ENCODE peak calls at places on chromosomes 4 and X, in six cellular contexts. One of them, this sample, is unnamed.

GRCh38 chr4:13527983-13528822 is 16.1 kb downstream of the NKX3-2 start:
- DNase-seq in iris pigment epithelial cell: no peak
- DNase-seq in AG09319: no peak
- DNase-seq in activated naive CD8-positive, alpha-beta T cell treated with anti-CD3 and anti-CD28 coated beads, Interleukin-2, amount 50 U/mL, for 24 hours: no peak
- DNase-seq in stimulated activated naive B cell treated with anti-CD40 and anti-IgM and Interleukin-4, amounts not matched to agents 10 μg/mL and 1 μg/mL and 100 μg/mL, for 72 hours: no peak
- DNase-seq in HCT116: no peak
- DNase-seq in this sample: peak; percentile 40

GRCh38 chrX:101803451-101803850 is 128.4 kb downstream of the ZMAT1 start:
- DNase-seq in HCT116: no peak
- DNase-seq in AG09319: no peak
- DNase-seq in iris pigment epithelial cell: peak; percentile 17
- DNase-seq in stimulated activated naive B cell treated with anti-CD40 and anti-IgM and Interleukin-4, amounts not matched to agents 10 μg/mL and 1 μg/mL and 100 μg/mL, for 72 hours: no peak
- DNase-seq in activated naive CD8-positive, alpha-beta T cell treated with anti-CD3 and anti-CD28 coated beads, Interleukin-2, amount 50 U/mL, for 24 hours: no peak
- DNase-seq in this sample: no peak

GRCh38 chrX:104428231-104428630 is 137.8 kb upstream of the IL1RAPL2 start:
- DNase-seq in AG09319: no peak
- DNase-seq in iris pigment epithelial cell: peak; percentile 1
- DNase-seq in stimulated activated naive B cell treated with anti-CD40 and anti-IgM and Interleukin-4, amounts not matched to agents 10 μg/mL and 1 μg/mL and 100 μg/mL, for 72 hours: no peak
- DNase-seq in activated naive CD8-positive, alpha-beta T cell treated with anti-CD3 and anti-CD28 coated beads, Interleukin-2, amount 50 U/mL, for 24 hours: no peak
- DNase-seq in HCT116: no peak
- DNase-seq in this sample: no peak

GRCh38 chr4:88318751-88319350 is 34.5 kb upstream of the PPM1K start:
- DNase-seq in activated naive CD8-positive, alpha-beta T cell treated with anti-CD3 and anti-CD28 coated beads, Interleukin-2, amount 50 U/mL, for 24 hours: no peak
- DNase-seq in AG09319: no peak
- DNase-seq in stimulated activated naive B cell treated with anti-CD40 and anti-IgM and Interleukin-4, amounts not matched to agents 10 μg/mL and 1 μg/mL and 100 μg/mL, for 72 hours: no peak
- DNase-seq in iris pigment epithelial cell: peak; percentile 49
- DNase-seq in HCT116: no peak
- DNase-seq in this sample: no peak

GRCh38 chrX:18353931-18354368 is 538 bp downstream of the SCML2 start:
- DNase-seq in AG09319: no peak
- DNase-seq in HCT116: no peak
- DNase-seq in activated naive CD8-positive, alpha-beta T cell treated with anti-CD3 and anti-CD28 coated beads, Interleukin-2, amount 50 U/mL, for 24 hours: peak; percentile 20
- DNase-seq in stimulated activated naive B cell treated with anti-CD40 and anti-IgM and Interleukin-4, amounts not matched to agents 10 μg/mL and 1 μg/mL and 100 μg/mL, for 72 hours: no peak
- DNase-seq in iris pigment epithelial cell: no peak
- DNase-seq in this sample: peak; percentile 2

GRCh38 chr4:93396274-93396673 is 432.3 kb upstream of the ATOH1 start:
- DNase-seq in activated naive CD8-positive, alpha-beta T cell treated with anti-CD3 and anti-CD28 coated beads, Interleukin-2, amount 50 U/mL, for 24 hours: no peak
- DNase-seq in AG09319: peak; percentile 35
- DNase-seq in stimulated activated naive B cell treated with anti-CD40 and anti-IgM and Interleukin-4, amounts not matched to agents 10 μg/mL and 1 μg/mL and 100 μg/mL, for 72 hours: no peak
- DNase-seq in iris pigment epithelial cell: peak; percentile 85
- DNase-seq in HCT116: peak; percentile 36
- DNase-seq in this sample: no peak

GRCh38 chrX:104137496-104137895 is 19.3 kb downstream of the SLC25A53 start:
- DNase-seq in activated naive CD8-positive, alpha-beta T cell treated with anti-CD3 and anti-CD28 coated beads, Interleukin-2, amount 50 U/mL, for 24 hours: no peak
- DNase-seq in AG09319: no peak
- DNase-seq in stimulated activated naive B cell treated with anti-CD40 and anti-IgM and Interleukin-4, amounts not matched to agents 10 μg/mL and 1 μg/mL and 100 μg/mL, for 72 hours: no peak
- DNase-seq in iris pigment epithelial cell: peak; percentile 25
- DNase-seq in HCT116: peak; percentile 4
- DNase-seq in this sample: no peak

GRCh38 chr4:1204828-1205591 is 32.6 kb upstream of the SPON2 start:
- DNase-seq in stimulated activated naive B cell treated with anti-CD40 and anti-IgM and Interleukin-4, amounts not matched to agents 10 μg/mL and 1 μg/mL and 100 μg/mL, for 72 hours: no peak
- DNase-seq in activated naive CD8-positive, alpha-beta T cell treated with anti-CD3 and anti-CD28 coated beads, Interleukin-2, amount 50 U/mL, for 24 hours: no peak
- DNase-seq in HCT116: no peak
- DNase-seq in AG09319: no peak
- DNase-seq in iris pigment epithelial cell: no peak
- DNase-seq in this sample: no peak

GRCh38 chr4:114474401-114474800 is 124.2 kb upstream of the UGT8 start:
- DNase-seq in HCT116: no peak
- DNase-seq in activated naive CD8-positive, alpha-beta T cell treated with anti-CD3 and anti-CD28 coated beads, Interleukin-2, amount 50 U/mL, for 24 hours: no peak
- DNase-seq in iris pigment epithelial cell: peak; percentile 1
- DNase-seq in stimulated activated naive B cell treated with anti-CD40 and anti-IgM and Interleukin-4, amounts not matched to agents 10 μg/mL and 1 μg/mL and 100 μg/mL, for 72 hours: no peak
- DNase-seq in AG09319: no peak
- DNase-seq in this sample: no peak

GRCh38 chr4:100848865-100849264 is 331.0 kb upstream of the EMCN start:
- DNase-seq in stimulated activated naive B cell treated with anti-CD40 and anti-IgM and Interleukin-4, amounts not matched to agents 10 μg/mL and 1 μg/mL and 100 μg/mL, for 72 hours: no peak
- DNase-seq in AG09319: no peak
- DNase-seq in HCT116: peak; percentile 38
- DNase-seq in iris pigment epithelial cell: no peak
- DNase-seq in activated naive CD8-positive, alpha-beta T cell treated with anti-CD3 and anti-CD28 coated beads, Interleukin-2, amount 50 U/mL, for 24 hours: no peak
- DNase-seq in this sample: peak; percentile 5

GRCh38 chr4:115090483-115091075 is 22.8 kb downstream of the NDST4 start:
- DNase-seq in stimulated activated naive B cell treated with anti-CD40 and anti-IgM and Interleukin-4, amounts not matched to agents 10 μg/mL and 1 μg/mL and 100 μg/mL, for 72 hours: no peak
- DNase-seq in HCT116: peak; percentile 32
- DNase-seq in iris pigment epithelial cell: peak; percentile 1
- DNase-seq in AG09319: no peak
- DNase-seq in activated naive CD8-positive, alpha-beta T cell treated with anti-CD3 and anti-CD28 coated beads, Interleukin-2, amount 50 U/mL, for 24 hours: no peak
- DNase-seq in this sample: no peak

GRCh38 chr4:170849969-170850368 is 760.2 kb upstream of the AADAT start:
- DNase-seq in HCT116: no peak
- DNase-seq in iris pigment epithelial cell: no peak
- DNase-seq in activated naive CD8-positive, alpha-beta T cell treated with anti-CD3 and anti-CD28 coated beads, Interleukin-2, amount 50 U/mL, for 24 hours: no peak
- DNase-seq in stimulated activated naive B cell treated with anti-CD40 and anti-IgM and Interleukin-4, amounts not matched to agents 10 μg/mL and 1 μg/mL and 100 μg/mL, for 72 hours: no peak
- DNase-seq in AG09319: no peak
- DNase-seq in this sample: no peak

GRCh38 chr4:52037730-52038108 is 380 bp downstream of the SGCB start:
- DNase-seq in HCT116: no peak
- DNase-seq in stimulated activated naive B cell treated with anti-CD40 and anti-IgM and Interleukin-4, amounts not matched to agents 10 μg/mL and 1 μg/mL and 100 μg/mL, for 72 hours: no peak
- DNase-seq in AG09319: no peak
- DNase-seq in iris pigment epithelial cell: peak; percentile 45
- DNase-seq in activated naive CD8-positive, alpha-beta T cell treated with anti-CD3 and anti-CD28 coated beads, Interleukin-2, amount 50 U/mL, for 24 hours: peak; percentile 19
- DNase-seq in this sample: peak; percentile 7

GRCh38 chr4:154184238-154184637 is 307.4 kb downstream of the DCHS2 start:
- DNase-seq in AG09319: no peak
- DNase-seq in activated naive CD8-positive, alpha-beta T cell treated with anti-CD3 and anti-CD28 coated beads, Interleukin-2, amount 50 U/mL, for 24 hours: no peak
- DNase-seq in HCT116: no peak
- DNase-seq in stimulated activated naive B cell treated with anti-CD40 and anti-IgM and Interleukin-4, amounts not matched to agents 10 μg/mL and 1 μg/mL and 100 μg/mL, for 72 hours: no peak
- DNase-seq in iris pigment epithelial cell: no peak
- DNase-seq in this sample: no peak

GRCh38 chr4:30728291-30728690 is 8.1 kb downstream of the PCDH7 start:
- DNase-seq in AG09319: no peak
- DNase-seq in iris pigment epithelial cell: peak; percentile 25
- DNase-seq in stimulated activated naive B cell treated with anti-CD40 and anti-IgM and Interleukin-4, amounts not matched to agents 10 μg/mL and 1 μg/mL and 100 μg/mL, for 72 hours: no peak
- DNase-seq in activated naive CD8-positive, alpha-beta T cell treated with anti-CD3 and anti-CD28 coated beads, Interleukin-2, amount 50 U/mL, for 24 hours: no peak
- DNase-seq in HCT116: no peak
- DNase-seq in this sample: no peak

GRCh38 chrX:118839334-118839958 is 15.8 kb downstream of the ZCCHC12 start:
- DNase-seq in AG09319: peak; percentile 3
- DNase-seq in activated naive CD8-positive, alpha-beta T cell treated with anti-CD3 and anti-CD28 coated beads, Interleukin-2, amount 50 U/mL, for 24 hours: peak; percentile 78
- DNase-seq in stimulated activated naive B cell treated with anti-CD40 and anti-IgM and Interleukin-4, amounts not matched to agents 10 μg/mL and 1 μg/mL and 100 μg/mL, for 72 hours: peak; percentile 58
- DNase-seq in HCT116: peak; percentile 19
- DNase-seq in iris pigment epithelial cell: peak; percentile 31
- DNase-seq in this sample: peak; percentile 66

GRCh38 chr4:87497141-87497540 is 32.0 kb downstream of the SPARCL1 start:
- DNase-seq in HCT116: no peak
- DNase-seq in AG09319: no peak
- DNase-seq in iris pigment epithelial cell: no peak
- DNase-seq in stimulated activated naive B cell treated with anti-CD40 and anti-IgM and Interleukin-4, amounts not matched to agents 10 μg/mL and 1 μg/mL and 100 μg/mL, for 72 hours: no peak
- DNase-seq in activated naive CD8-positive, alpha-beta T cell treated with anti-CD3 and anti-CD28 coated beads, Interleukin-2, amount 50 U/mL, for 24 hours: peak; percentile 29
- DNase-seq in this sample: no peak

GRCh38 chr4:47716017-47716416 is 121.8 kb downstream of the CORIN start:
- DNase-seq in HCT116: no peak
- DNase-seq in activated naive CD8-positive, alpha-beta T cell treated with anti-CD3 and anti-CD28 coated beads, Interleukin-2, amount 50 U/mL, for 24 hours: no peak
- DNase-seq in AG09319: no peak
- DNase-seq in stimulated activated naive B cell treated with anti-CD40 and anti-IgM and Interleukin-4, amounts not matched to agents 10 μg/mL and 1 μg/mL and 100 μg/mL, for 72 hours: no peak
- DNase-seq in iris pigment epithelial cell: no peak
- DNase-seq in this sample: no peak

GRCh38 chr4:109977854-109978501 is 65.3 kb downstream of the EGF start:
- DNase-seq in HCT116: peak; percentile 27
- DNase-seq in AG09319: no peak
- DNase-seq in stimulated activated naive B cell treated with anti-CD40 and anti-IgM and Interleukin-4, amounts not matched to agents 10 μg/mL and 1 μg/mL and 100 μg/mL, for 72 hours: no peak
- DNase-seq in activated naive CD8-positive, alpha-beta T cell treated with anti-CD3 and anti-CD28 coated beads, Interleukin-2, amount 50 U/mL, for 24 hours: no peak
- DNase-seq in iris pigment epithelial cell: peak; percentile 58
- DNase-seq in this sample: no peak

GRCh38 chr4:56077676-56078075 is 128.9 kb downstream of the CEP135 start:
- DNase-seq in AG09319: no peak
- DNase-seq in iris pigment epithelial cell: peak; percentile 23
- DNase-seq in HCT116: no peak
- DNase-seq in stimulated activated naive B cell treated with anti-CD40 and anti-IgM and Interleukin-4, amounts not matched to agents 10 μg/mL and 1 μg/mL and 100 μg/mL, for 72 hours: no peak
- DNase-seq in activated naive CD8-positive, alpha-beta T cell treated with anti-CD3 and anti-CD28 coated beads, Interleukin-2, amount 50 U/mL, for 24 hours: no peak
- DNase-seq in this sample: no peak

GRCh38 chr4:125368684-125369083 is 53.9 kb downstream of the FAT4 start:
- DNase-seq in HCT116: no peak
- DNase-seq in iris pigment epithelial cell: peak; percentile 89
- DNase-seq in stimulated activated naive B cell treated with anti-CD40 and anti-IgM and Interleukin-4, amounts not matched to agents 10 μg/mL and 1 μg/mL and 100 μg/mL, for 72 hours: no peak
- DNase-seq in activated naive CD8-positive, alpha-beta T cell treated with anti-CD3 and anti-CD28 coated beads, Interleukin-2, amount 50 U/mL, for 24 hours: no peak
- DNase-seq in AG09319: peak; percentile 67
- DNase-seq in this sample: no peak

GRCh38 chr4:64539234-64539849 is 130.1 kb upstream of the TECRL start:
- DNase-seq in HCT116: peak; percentile 16
- DNase-seq in stimulated activated naive B cell treated with anti-CD40 and anti-IgM and Interleukin-4, amounts not matched to agents 10 μg/mL and 1 μg/mL and 100 μg/mL, for 72 hours: peak; percentile 9
- DNase-seq in iris pigment epithelial cell: peak; percentile 67
- DNase-seq in AG09319: peak; percentile 16
- DNase-seq in activated naive CD8-positive, alpha-beta T cell treated with anti-CD3 and anti-CD28 coated beads, Interleukin-2, amount 50 U/mL, for 24 hours: peak; percentile 36
- DNase-seq in this sample: peak; percentile 10

GRCh38 chrX:9341305-9342201 is 123.3 kb upstream of the TBL1X start:
- DNase-seq in AG09319: no peak
- DNase-seq in iris pigment epithelial cell: peak; percentile 80
- DNase-seq in stimulated activated naive B cell treated with anti-CD40 and anti-IgM and Interleukin-4, amounts not matched to agents 10 μg/mL and 1 μg/mL and 100 μg/mL, for 72 hours: peak; percentile 63
- DNase-seq in HCT116: no peak
- DNase-seq in activated naive CD8-positive, alpha-beta T cell treated with anti-CD3 and anti-CD28 coated beads, Interleukin-2, amount 50 U/mL, for 24 hours: peak; percentile 65
- DNase-seq in this sample: peak; percentile 58

GRCh38 chrX:13432776-13433605 is 113.1 kb upstream of the ATXN3L start:
- DNase-seq in activated naive CD8-positive, alpha-beta T cell treated with anti-CD3 and anti-CD28 coated beads, Interleukin-2, amount 50 U/mL, for 24 hours: no peak
- DNase-seq in HCT116: no peak
- DNase-seq in iris pigment epithelial cell: peak; percentile 45
- DNase-seq in stimulated activated naive B cell treated with anti-CD40 and anti-IgM and Interleukin-4, amounts not matched to agents 10 μg/mL and 1 μg/mL and 100 μg/mL, for 72 hours: no peak
- DNase-seq in AG09319: peak; percentile 28
- DNase-seq in this sample: no peak

GRCh38 chrX:151724563-151725337 is 8.9 kb downstream of the FATE1 start:
- DNase-seq in stimulated activated naive B cell treated with anti-CD40 and anti-IgM and Interleukin-4, amounts not matched to agents 10 μg/mL and 1 μg/mL and 100 μg/mL, for 72 hours: no peak
- DNase-seq in HCT116: no peak
- DNase-seq in activated naive CD8-positive, alpha-beta T cell treated with anti-CD3 and anti-CD28 coated beads, Interleukin-2, amount 50 U/mL, for 24 hours: no peak
- DNase-seq in iris pigment epithelial cell: no peak
- DNase-seq in AG09319: no peak
- DNase-seq in this sample: no peak

GRCh38 chrX:41863343-41864203 is 59.8 kb downstream of the CASK start:
- DNase-seq in stimulated activated naive B cell treated with anti-CD40 and anti-IgM and Interleukin-4, amounts not matched to agents 10 μg/mL and 1 μg/mL and 100 μg/mL, for 72 hours: no peak
- DNase-seq in HCT116: no peak
- DNase-seq in activated naive CD8-positive, alpha-beta T cell treated with anti-CD3 and anti-CD28 coated beads, Interleukin-2, amount 50 U/mL, for 24 hours: no peak
- DNase-seq in AG09319: no peak
- DNase-seq in iris pigment epithelial cell: no peak
- DNase-seq in this sample: no peak

GRCh38 chrX:133939655-133940054 is 45.7 kb downstream of the GPC3 start:
- DNase-seq in stimulated activated naive B cell treated with anti-CD40 and anti-IgM and Interleukin-4, amounts not matched to agents 10 μg/mL and 1 μg/mL and 100 μg/mL, for 72 hours: no peak
- DNase-seq in HCT116: no peak
- DNase-seq in iris pigment epithelial cell: no peak
- DNase-seq in activated naive CD8-positive, alpha-beta T cell treated with anti-CD3 and anti-CD28 coated beads, Interleukin-2, amount 50 U/mL, for 24 hours: no peak
- DNase-seq in AG09319: no peak
- DNase-seq in this sample: no peak

GRCh38 chr4:180449395-180449956 is 1793.7 kb upstream of the TENM3 start:
- DNase-seq in HCT116: peak; percentile 66
- DNase-seq in AG09319: no peak
- DNase-seq in activated naive CD8-positive, alpha-beta T cell treated with anti-CD3 and anti-CD28 coated beads, Interleukin-2, amount 50 U/mL, for 24 hours: no peak
- DNase-seq in iris pigment epithelial cell: peak; percentile 0
- DNase-seq in stimulated activated naive B cell treated with anti-CD40 and anti-IgM and Interleukin-4, amounts not matched to agents 10 μg/mL and 1 μg/mL and 100 μg/mL, for 72 hours: no peak
- DNase-seq in this sample: peak; percentile 2

GRCh38 chrX:118181030-118181429 is 64.4 kb upstream of the KLHL13 start:
- DNase-seq in stimulated activated naive B cell treated with anti-CD40 and anti-IgM and Interleukin-4, amounts not matched to agents 10 μg/mL and 1 μg/mL and 100 μg/mL, for 72 hours: no peak
- DNase-seq in HCT116: no peak
- DNase-seq in iris pigment epithelial cell: peak; percentile 1
- DNase-seq in AG09319: peak; percentile 8
- DNase-seq in activated naive CD8-positive, alpha-beta T cell treated with anti-CD3 and anti-CD28 coated beads, Interleukin-2, amount 50 U/mL, for 24 hours: no peak
- DNase-seq in this sample: no peak

GRCh38 chrX:40778861-40779575 is 43.7 kb upstream of the MED14 start:
- DNase-seq in iris pigment epithelial cell: peak; percentile 9
- DNase-seq in AG09319: no peak
- DNase-seq in HCT116: peak; percentile 36
- DNase-seq in activated naive CD8-positive, alpha-beta T cell treated with anti-CD3 and anti-CD28 coated beads, Interleukin-2, amount 50 U/mL, for 24 hours: no peak
- DNase-seq in stimulated activated naive B cell treated with anti-CD40 and anti-IgM and Interleukin-4, amounts not matched to agents 10 μg/mL and 1 μg/mL and 100 μg/mL, for 72 hours: no peak
- DNase-seq in this sample: no peak

GRCh38 chr4:153577053-153577452 is 107.0 kb upstream of the TLR2 start:
- DNase-seq in activated naive CD8-positive, alpha-beta T cell treated with anti-CD3 and anti-CD28 coated beads, Interleukin-2, amount 50 U/mL, for 24 hours: no peak
- DNase-seq in stimulated activated naive B cell treated with anti-CD40 and anti-IgM and Interleukin-4, amounts not matched to agents 10 μg/mL and 1 μg/mL and 100 μg/mL, for 72 hours: no peak
- DNase-seq in iris pigment epithelial cell: no peak
- DNase-seq in AG09319: no peak
- DNase-seq in HCT116: no peak
- DNase-seq in this sample: no peak

GRCh38 chrX:36961590-36961989 is 46.6 kb upstream of the FAM47C start:
- DNase-seq in AG09319: no peak
- DNase-seq in iris pigment epithelial cell: no peak
- DNase-seq in activated naive CD8-positive, alpha-beta T cell treated with anti-CD3 and anti-CD28 coated beads, Interleukin-2, amount 50 U/mL, for 24 hours: no peak
- DNase-seq in HCT116: peak; percentile 15
- DNase-seq in stimulated activated naive B cell treated with anti-CD40 and anti-IgM and Interleukin-4, amounts not matched to agents 10 μg/mL and 1 μg/mL and 100 μg/mL, for 72 hours: no peak
- DNase-seq in this sample: no peak

GRCh38 chrX:47502591-47503222 is 19.7 kb upstream of the ZNF41 start:
- DNase-seq in AG09319: no peak
- DNase-seq in iris pigment epithelial cell: peak; percentile 67
- DNase-seq in activated naive CD8-positive, alpha-beta T cell treated with anti-CD3 and anti-CD28 coated beads, Interleukin-2, amount 50 U/mL, for 24 hours: no peak
- DNase-seq in HCT116: no peak
- DNase-seq in stimulated activated naive B cell treated with anti-CD40 and anti-IgM and Interleukin-4, amounts not matched to agents 10 μg/mL and 1 μg/mL and 100 μg/mL, for 72 hours: no peak
- DNase-seq in this sample: no peak

GRCh38 chr4:43886196-43886595 is 562.4 kb downstream of the KCTD8 start:
- DNase-seq in iris pigment epithelial cell: no peak
- DNase-seq in stimulated activated naive B cell treated with anti-CD40 and anti-IgM and Interleukin-4, amounts not matched to agents 10 μg/mL and 1 μg/mL and 100 μg/mL, for 72 hours: no peak
- DNase-seq in HCT116: no peak
- DNase-seq in activated naive CD8-positive, alpha-beta T cell treated with anti-CD3 and anti-CD28 coated beads, Interleukin-2, amount 50 U/mL, for 24 hours: no peak
- DNase-seq in AG09319: no peak
- DNase-seq in this sample: no peak

GRCh38 chrX:131812847-131813825 is 210.0 kb upstream of the STK26 start:
- DNase-seq in activated naive CD8-positive, alpha-beta T cell treated with anti-CD3 and anti-CD28 coated beads, Interleukin-2, amount 50 U/mL, for 24 hours: peak; percentile 46
- DNase-seq in iris pigment epithelial cell: peak; percentile 34
- DNase-seq in stimulated activated naive B cell treated with anti-CD40 and anti-IgM and Interleukin-4, amounts not matched to agents 10 μg/mL and 1 μg/mL and 100 μg/mL, for 72 hours: peak; percentile 85
- DNase-seq in HCT116: no peak
- DNase-seq in AG09319: peak; percentile 80
- DNase-seq in this sample: peak; percentile 58

This sample was measured in stimulated activated CD4-positive, alpha-beta T cell treated with anti-CD3 and anti-CD28 coated beads, Interleukin-1b, Interleukin-23, amount 100 ng/mL, for 48 hours.